ENCODE peak calls at places on chromosomes 3 and 15, in seven cellular contexts. I is activated T-cell treated with anti-CD3 and anti-CD28 coated beads, Interleukin-2, amount 50 U/mL, for 1 hour; Z is K562; J is tibial artery; R is right atrium auricular region; A is CD8-positive, alpha-beta T cell; P is HEK293T. D is an unnamed sample.

GRCh38 chr15:67175643-67176071 is 78.8 kb downstream of the AAGAB start:
- DNase-seq in R (peak), A (no peak), P (no peak), I (no peak), Z (no peak), J (peak), D (peak)

GRCh38 chr15:74631935-74632560 is 16.4 kb downstream of the CLK3 start:
- DNase-seq in I (peak), P (peak), Z (peak), A (peak), R (no peak), J (peak), D (peak)

GRCh38 chr3:4418156-4418555 is 48.9 kb downstream of the SUMF1 start:
- DNase-seq in I (no peak), A (no peak), R (no peak), J (no peak), P (no peak), Z (no peak), D (no peak)

GRCh38 chr3:136343873-136344281 is 93.7 kb downstream of the PCCB start:
- DNase-seq in P (no peak), J (peak), A (no peak), R (peak), Z (peak), I (no peak), D (peak)

GRCh38 chr15:58146734-58147133 is 8.6 kb downstream of the AQP9 start:
- DNase-seq in J (peak), P (no peak), Z (no peak), I (no peak), A (no peak), R (no peak), D (no peak)

GRCh38 chr3:126415661-126416591 is 21.2 kb downstream of the CFAP100 start:
- DNase-seq in P (no peak), R (no peak), Z (no peak), I (no peak), A (no peak), J (no peak), D (no peak)

GRCh38 chr3:196641278-196642058 is 2.0 kb downstream of the NRROS start:
- DNase-seq in J (no peak), R (no peak), A (no peak), P (no peak), Z (no peak), I (peak), D (no peak)

GRCh38 chr3:139827833-139828232 is 107.2 kb upstream of the CLSTN2 start:
- DNase-seq in R (no peak), J (no peak), Z (no peak), P (no peak), A (no peak), I (no peak), D (no peak)

GRCh38 chr3:149967067-149967685 is 3.5 kb downstream of the PFN2 start:
- DNase-seq in I (no peak), J (no peak), R (no peak), Z (peak), A (no peak), P (no peak), D (peak)

GRCh38 chr3:102016417-102016816 is 167.1 kb downstream of the NFKBIZ start:
- DNase-seq in R (no peak), I (no peak), A (no peak), P (no peak), Z (no peak), J (no peak), D (no peak)

GRCh38 chr15:92683511-92683834 is 27.9 kb upstream of the FAM174B start:
- DNase-seq in A (no peak), I (no peak), J (no peak), Z (no peak), R (no peak), P (no peak), D (no peak)

GRCh38 chr3:14802332-14802731 is 16.4 kb upstream of the FGD5 start:
- DNase-seq in P (no peak), J (no peak), Z (no peak), A (no peak), I (no peak), R (no peak), D (no peak)

GRCh38 chr15:70669006-70669602 is 94.3 kb downstream of the UACA start:
- DNase-seq in Z (no peak), I (no peak), J (no peak), A (no peak), R (no peak), P (no peak), D (no peak)

GRCh38 chr3:3998140-3998977 is 199.1 kb downstream of the LRRN1 start:
- DNase-seq in R (no peak), I (no peak), A (no peak), P (peak), Z (peak), J (no peak), D (no peak)

GRCh38 chr3:3737511-3737910 is 61.7 kb upstream of the LRRN1 start:
- DNase-seq in J (no peak), P (no peak), Z (no peak), A (no peak), I (no peak), R (no peak), D (no peak)

GRCh38 chr3:107283948-107284347 is 93.3 kb upstream of the CCDC54 start:
- DNase-seq in Z (no peak), J (no peak), A (no peak), I (no peak), R (no peak), P (no peak), D (no peak)

GRCh38 chr15:34759992-34760391 is 5.2 kb upstream of the GJD2 start:
- DNase-seq in J (no peak), P (no peak), R (no peak), A (no peak), I (no peak), Z (no peak), D (no peak)

GRCh38 chr3:61666032-61666431 is 104.7 kb downstream of the PTPRG start:
- DNase-seq in J (no peak), P (no peak), I (no peak), R (no peak), A (no peak), Z (no peak), D (no peak)

GRCh38 chr3:278300-279064 is 81.9 kb downstream of the CHL1 start:
- DNase-seq in P (no peak), A (no peak), I (no peak), J (no peak), Z (no peak), R (no peak), D (no peak)

GRCh38 chr15:26889298-26889898 is 22.5 kb downstream of the GABRA5 start:
- DNase-seq in P (no peak), R (no peak), A (peak), Z (peak), I (no peak), J (no peak), D (peak)

GRCh38 chr15:29106551-29107290 is 162.9 kb downstream of the NSMCE3 start:
- DNase-seq in I (no peak), A (no peak), J (no peak), Z (no peak), R (no peak), P (no peak), D (no peak)

GRCh38 chr3:8607285-8608040 is 37.1 kb downstream of the SSUH2 start:
- DNase-seq in A (no peak), P (no peak), J (peak), Z (no peak), R (peak), I (no peak), D (peak)

GRCh38 chr3:94162700-94163099 is 99.8 kb downstream of the NSUN3 start:
- DNase-seq in A (no peak), I (no peak), J (no peak), Z (peak), R (no peak), P (no peak), D (peak)

GRCh38 chr3:85875589-85875988 is 916.8 kb downstream of the CADM2 start:
- DNase-seq in R (no peak), Z (no peak), I (no peak), A (no peak), P (no peak), J (no peak), D (no peak)

GRCh38 chr15:61853195-61853594 is 207.1 kb downstream of the VPS13C start:
- DNase-seq in R (no peak), P (no peak), J (no peak), A (no peak), Z (no peak), I (no peak), D (no peak)

GRCh38 chr3:38455639-38456430 is 2.1 kb downstream of the ACVR2B start:
- DNase-seq in R (no peak), P (no peak), J (no peak), I (no peak), A (no peak), Z (peak), D (peak)

GRCh38 chr3:194355379-194355778 is 4.3 kb upstream of the CPN2 start:
- DNase-seq in I (no peak), A (no peak), Z (no peak), J (no peak), P (no peak), R (no peak), D (no peak)

GRCh38 chr15:79467865-79468586 is 35.9 kb downstream of the MINAR1 start:
- DNase-seq in R (no peak), A (no peak), P (no peak), Z (no peak), I (no peak), J (no peak), D (no peak)

GRCh38 chr3:127822166-127822835 is at the start of gene MGLL:
- DNase-seq in R (no peak), A (no peak), I (no peak), Z (no peak), P (peak), J (peak), D (peak)